ENCODE peak calls at places on chromosomes 3 and 15, in eight cellular contexts. D, B, R, S, U, Z, Y and W are unnamed samples.

GRCh38 chr15:31974855-31975421 is 55.4 kb upstream of the CHRNA7 start:
- DNase-seq in S (no peak), R (peak; percentile 75), Y (no peak), U (no peak), B (peak; percentile 77), Z (peak; percentile 76), D (peak; percentile 25), W (peak; percentile 26)

GRCh38 chr3:99762901-99763300 is 54.8 kb upstream of the CMSS1 start:
- DNase-seq in D (no peak), B (no peak), Y (no peak), S (no peak), Z (no peak), R (no peak), U (no peak), W (no peak)

GRCh38 chr3:155701882-155702465 is 42.9 kb downstream of the PLCH1 start:
- DNase-seq in Y (no peak), S (no peak), Z (no peak), R (peak; percentile 66), D (peak; percentile 75), U (peak; percentile 8), B (peak; percentile 78), W (peak; percentile 52)

GRCh38 chr15:63482874-63483323 is 21.5 kb upstream of the USP3 start:
- DNase-seq in Z (no peak), D (no peak), Y (no peak), S (no peak), U (no peak), B (no peak), R (no peak), W (no peak)

GRCh38 chr3:127791221-127791913 is 30.9 kb downstream of the MGLL start:
- DNase-seq in Z (no peak), S (no peak), B (no peak), R (no peak), D (peak; percentile 8), Y (no peak), U (peak; percentile 76), W (peak; percentile 65)

GRCh38 chr3:46183330-46183729 is 24.8 kb downstream of the CCR1 start:
- DNase-seq in R (no peak), D (no peak), U (no peak), S (no peak), Y (no peak), Z (no peak), B (no peak), W (no peak)

GRCh38 chr3:123762805-123763204 is 121.3 kb downstream of the MYLK start:
- DNase-seq in D (no peak), Y (no peak), U (no peak), R (no peak), S (no peak), Z (no peak), B (no peak), W (no peak)

GRCh38 chr3:27639271-27639670 is 82.9 kb downstream of the EOMES start:
- DNase-seq in R (no peak), B (no peak), Y (no peak), D (no peak), U (no peak), Z (no peak), S (no peak), W (no peak)

GRCh38 chr3:84692261-84692660 is 266.5 kb upstream of the CADM2 start:
- DNase-seq in Y (no peak), R (no peak), D (no peak), U (no peak), B (no peak), S (no peak), Z (peak; percentile 4), W (no peak)

GRCh38 chr15:58229297-58229768 is 91.2 kb downstream of the AQP9 start:
- DNase-seq in R (peak; percentile 84), Z (no peak), B (no peak), Y (no peak), S (no peak), D (no peak), U (no peak), W (no peak)

GRCh38 chr3:32285910-32286309 is 47.4 kb downstream of the CMTM8 start:
- DNase-seq in B (no peak), U (no peak), R (no peak), S (no peak), Z (no peak), Y (no peak), D (no peak), W (no peak)